ENCODE peak calls at places on chromosomes 3 and 15, in seven cellular contexts. S is stomach; B is fibroblast of lung; W is CD8-positive, alpha-beta memory T cell; X is IMR-90; F is neuronal stem cell; Z is neural progenitor cell. U is an unnamed sample.
A peak's percentile ranks its signal among the peaks of the same experiment; 100 is the strongest.

GRCh38 chr3:152021951-152022461 is 148.6 kb downstream of the SUCNR1 start:
- DNase-seq in S (no peak), Z (no peak), X (peak; percentile 32), W (no peak), B (peak; percentile 70), F (no peak), U (peak; percentile 95)

GRCh38 chr15:38130739-38131498 is 121.7 kb upstream of the SPRED1 start:
- DNase-seq in B (peak; percentile 97), W (no peak), F (no peak), S (peak; percentile 49), X (peak; percentile 98), Z (peak; percentile 61), U (peak; percentile 92)

GRCh38 chr3:139122221-139122581 is 77.5 kb upstream of the PRR23C start:
- DNase-seq in Z (no peak), S (no peak), W (no peak), B (peak; percentile 47), F (no peak), X (peak; percentile 76), U (no peak)

GRCh38 chr3:95719481-95719880 is 1094.9 kb upstream of the EPHA6 start:
- DNase-seq in X (no peak), W (no peak), F (no peak), Z (no peak), S (no peak), B (no peak), U (no peak)

GRCh38 chr3:107588217-107588616 is 65.5 kb downstream of the BBX start:
- DNase-seq in X (no peak), B (no peak), S (no peak), W (no peak), Z (no peak), F (no peak), U (no peak)

GRCh38 chr15:39786444-39787056 is 3.9 kb upstream of the FSIP1 start:
- DNase-seq in S (no peak), B (peak; percentile 50), X (peak; percentile 75), W (no peak), F (peak; percentile 39), Z (peak; percentile 80), U (no peak)

GRCh38 chr3:188296761-188297689 is 143.1 kb downstream of the LPP start:
- DNase-seq in F (no peak), Z (no peak), X (peak; percentile 83), S (no peak), W (no peak), B (peak; percentile 94), U (peak; percentile 36)

GRCh38 chr3:134083008-134083407 is 53.3 kb upstream of the SLCO2A1 start:
- DNase-seq in X (no peak), W (no peak), B (no peak), S (no peak), F (no peak), Z (no peak), U (no peak)

GRCh38 chr3:28376424-28376823 is 27.8 kb upstream of the AZI2 start:
- DNase-seq in Z (no peak), F (no peak), X (peak; percentile 72), S (no peak), B (peak; percentile 46), W (no peak), U (no peak)

GRCh38 chr15:44427756-44428724 is 611 bp downstream of the CTDSPL2 start:
- DNase-seq in B (peak; percentile 71), F (no peak), S (peak; percentile 74), Z (peak; percentile 86), W (no peak), X (peak; percentile 65), U (no peak)

GRCh38 chr3:150925751-150926201 is 20.5 kb upstream of the MINDY4B start:
- DNase-seq in X (peak; percentile 4), B (peak; percentile 29), W (peak; percentile 4), F (peak; percentile 36), Z (peak; percentile 76), S (peak; percentile 61), U (peak; percentile 45)

GRCh38 chr3:144060881-144061280 is 89.3 kb downstream of the DIPK2A start:
- DNase-seq in B (no peak), F (no peak), W (no peak), Z (no peak), X (no peak), S (no peak), U (no peak)

GRCh38 chr3:153829596-153830170 is 291.5 kb upstream of the ARHGEF26 start:
- DNase-seq in S (no peak), F (no peak), W (no peak), X (no peak), B (peak; percentile 32), Z (no peak), U (no peak)

GRCh38 chr3:8201011-8201410 is 300.6 kb upstream of the LMCD1 start:
- DNase-seq in W (no peak), X (no peak), S (no peak), Z (no peak), F (no peak), B (no peak), U (no peak)

GRCh38 chr3:39099242-39099641 is 8.2 kb downstream of the GORASP1 start:
- DNase-seq in Z (no peak), S (no peak), F (no peak), W (no peak), X (no peak), B (no peak), U (no peak)

GRCh38 chr3:154235330-154235729 is 89.0 kb downstream of the DHX36 start:
- DNase-seq in F (no peak), S (no peak), W (no peak), B (peak; percentile 69), Z (no peak), X (peak; percentile 61), U (no peak)

GRCh38 chr15:69085325-69086081 is 71.0 kb downstream of the NOX5 start:
- DNase-seq in B (no peak), W (no peak), F (no peak), S (no peak), Z (no peak), X (no peak), U (no peak)

GRCh38 chr3:115804722-115805121 is 181.4 kb downstream of the GAP43 start:
- DNase-seq in S (no peak), Z (no peak), B (peak; percentile 90), F (no peak), W (no peak), X (peak; percentile 93), U (no peak)

GRCh38 chr3:110296885-110297284 is 774.7 kb upstream of the NECTIN3 start:
- DNase-seq in S (no peak), B (peak; percentile 60), Z (no peak), X (peak; percentile 40), F (no peak), W (no peak), U (no peak)

GRCh38 chr15:71288348-71288955 is 173.2 kb downstream of the THSD4 start:
- DNase-seq in S (no peak), W (no peak), Z (no peak), B (peak; percentile 20), X (peak; percentile 74), F (no peak), U (no peak)

GRCh38 chr3:6928064-6928463 is 67.1 kb downstream of the GRM7 start:
- DNase-seq in S (peak; percentile 59), F (no peak), W (no peak), X (no peak), Z (no peak), B (peak; percentile 58), U (no peak)

GRCh38 chr3:161104561-161105551 is at the start of gene B3GALNT1:
- DNase-seq in W (no peak), Z (peak; percentile 75), X (peak; percentile 50), S (peak; percentile 55), B (peak; percentile 78), F (peak; percentile 45), U (peak; percentile 73)

GRCh38 chr15:84889991-84890669 is 5.7 kb downstream of the SLC28A1 start:
- DNase-seq in F (no peak), Z (no peak), X (no peak), W (no peak), B (no peak), S (no peak), U (no peak)

GRCh38 chr15:94198633-94199032 is 32.7 kb upstream of the MCTP2 start:
- DNase-seq in F (no peak), S (no peak), W (no peak), Z (no peak), B (no peak), X (no peak), U (no peak)

GRCh38 chr3:46881819-46882376 is 4.4 kb downstream of the PTH1R start:
- DNase-seq in Z (peak; percentile 72), W (no peak), B (peak; percentile 5), X (no peak), S (no peak), F (no peak), U (no peak)

GRCh38 chr15:95620934-95621579 is 709.4 kb upstream of the NR2F2 start:
- DNase-seq in Z (no peak), W (no peak), X (peak; percentile 65), B (peak; percentile 10), F (no peak), S (no peak), U (no peak)

GRCh38 chr15:95624100-95624499 is 706.4 kb upstream of the NR2F2 start:
- DNase-seq in X (no peak), W (no peak), B (no peak), S (no peak), F (no peak), Z (no peak), U (no peak)

GRCh38 chr15:95624616-95625361 is 705.7 kb upstream of the NR2F2 start:
- DNase-seq in Z (no peak), W (no peak), S (no peak), F (no peak), B (peak; percentile 17), X (no peak), U (no peak)

GRCh38 chr15:95626501-95627361 is 703.8 kb upstream of the NR2F2 start:
- DNase-seq in Z (peak; percentile 92), X (peak; percentile 20), F (peak; percentile 40), W (no peak), B (no peak), S (no peak), U (no peak)

DNA sequence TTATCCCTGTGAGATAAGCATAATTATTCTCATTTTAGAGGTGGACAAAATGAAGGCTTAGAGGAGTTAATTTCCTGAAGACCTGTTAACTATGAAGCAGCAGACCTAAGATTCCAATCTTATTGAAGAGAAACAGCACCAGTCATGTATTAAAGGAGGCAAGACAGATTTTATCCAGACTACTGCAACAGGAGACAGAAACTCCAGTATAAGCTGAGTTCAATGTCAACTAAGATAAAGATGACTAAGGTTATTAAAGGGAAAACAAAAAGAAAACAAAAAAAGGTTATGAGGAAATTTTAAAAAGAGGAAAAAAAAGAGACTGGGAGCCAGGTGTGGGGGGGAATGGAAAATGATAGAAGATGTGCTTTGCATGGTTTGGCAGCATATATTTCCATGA is 707.7 kb upstream of the NR2F2 start:
- DNase-seq in Z (no peak), S (no peak), X (no peak), B (no peak), W (no peak), F (no peak), U (no peak)
- H3K9me3 ChIP-seq in Z (no peaks in the 10 kb centered on the region), S (no peaks in the 10 kb centered on the region), X (no peaks in the 10 kb centered on the region), B (no peaks in the 10 kb centered on the region), W (no peaks in the 10 kb centered on the region), F (peaks cover 8% of the 10 kb centered on the region), U (peaks cover 2% of the 10 kb centered on the region)

GRCh38 chr15:52552303-52552702 is 16.5 kb downstream of the ARPP19 start:
- DNase-seq in W (no peak), F (no peak), S (no peak), B (no peak), Z (no peak), X (no peak), U (no peak)
- H3K36me3 ChIP-seq in W (peaks cover 30% of the 10 kb centered on the region), F (peaks cover 98% of the 10 kb centered on the region), S (peaks cover 5% of the 10 kb centered on the region), B (no peaks in the 10 kb centered on the region), Z (peaks cover 47% of the 10 kb centered on the region), X (peaks cover 13% of the 10 kb centered on the region), U (peaks cover 90% of the 10 kb centered on the region)

GRCh38 chr3:47984089-47984759 is 32.0 kb downstream of the MAP4 start:
- DNase-seq in Z (no peak), W (no peak), B (peak; percentile 85), S (no peak), F (no peak), X (peak; percentile 85), U (peak; percentile 78)
- H3K9me3 ChIP-seq in Z (no peaks in the 10 kb centered on the region), W (no peaks in the 10 kb centered on the region), B (no peaks in the 10 kb centered on the region), S (no peaks in the 10 kb centered on the region), F (no peaks in the 10 kb centered on the region), X (no peaks in the 10 kb centered on the region), U (no peaks in the 10 kb centered on the region)

GRCh38 chr3:195709676-195710085 is 11.1 kb upstream of the MUC20 start:
- DNase-seq in S (no peak), B (no peak), F (no peak), W (no peak), Z (no peak), X (no peak), U (no peak)
- H3K36me3 ChIP-seq in S (peaks cover 8% of the 10 kb centered on the region), B (peaks cover 1% of the 10 kb centered on the region), F (no peaks in the 10 kb centered on the region), W (peaks cover 16% of the 10 kb centered on the region), Z (no peaks in the 10 kb centered on the region), X (no peaks in the 10 kb centered on the region), U (peaks cover 3% of the 10 kb centered on the region)

U was measured in MG63.